ENCODE peak calls at places on chromosome 4, in four cellular contexts. S is K562, D is suprapubic skin, E is spleen. H is an unnamed sample. For H3K27me3, the result is how much of the 10 kb centered on the place peaks cover.

GRCh38 chr4:113784497-113785254 is 23.1 kb upstream of the CAMK2D start:
- DNase-seq in S (no peak), E (no peak), D (no peak), H (no peak)

GRCh38 chr4:159188646-159189045 is 85.8 kb downstream of the RAPGEF2 start:
- DNase-seq in E (no peak), S (no peak), D (no peak), H (no peak)

GRCh38 chr4:2457481-2458295 is 11.2 kb upstream of the RNF4 start:
- DNase-seq in D (no peak), E (peak), S (no peak), H (no peak)

GRCh38 chr4:88108747-88109122 is 49.7 kb downstream of the ABCG2 start:
- DNase-seq in S (no peak), D (no peak), E (no peak), H (no peak)

GRCh38 chr4:118175506-118175905 is 141.2 kb downstream of the NDST3 start:
- DNase-seq in D (no peak), S (no peak), E (no peak), H (no peak)

GRCh38 chr4:109629775-109630174 is 69.7 kb downstream of the MCUB start:
- DNase-seq in S (no peak), D (no peak), E (no peak), H (no peak)

GRCh38 chr4:1411436-1412375 is 5.5 kb upstream of the NKX1-1 start:
- DNase-seq in E (no peak), D (no peak), S (no peak), H (no peak)

GRCh38 chr4:48673537-48673936 is 106.5 kb downstream of the FRYL start:
- DNase-seq in E (no peak), S (no peak), D (no peak), H (no peak)

GRCh38 chr4:112910109-112910736 is 139.2 kb upstream of the ANK2 start:
- DNase-seq in S (no peak), D (no peak), E (no peak), H (no peak)

GRCh38 chr4:71231073-71231752 is 107.6 kb upstream of the SLC4A4 start:
- DNase-seq in S (no peak), D (peak), E (no peak), H (peak)

GRCh38 chr4:959338-960139 is 13.8 kb downstream of the DGKQ start:
- DNase-seq in S (no peak), E (peak), D (no peak), H (peak)

GRCh38 chr4:26544421-26544820 is 39.5 kb upstream of the TBC1D19 start:
- DNase-seq in D (no peak), S (no peak), E (no peak), H (no peak)

GRCh38 chr4:152609460-152609859 is 70.3 kb downstream of the TMEM154 start:
- DNase-seq in S (no peak), E (no peak), D (no peak), H (no peak)

GRCh38 chr4:152259866-152260265 is 276.0 kb downstream of the FBXW7 start:
- DNase-seq in D (no peak), S (no peak), E (no peak), H (no peak)

GRCh38 chr4:112916868-112917267 is 132.6 kb upstream of the ANK2 start:
- DNase-seq in S (no peak), E (no peak), D (no peak), H (no peak)

GRCh38 chr4:90733211-90733610 is 606.0 kb downstream of the CCSER1 start:
- DNase-seq in D (no peak), S (no peak), E (no peak), H (no peak)

GRCh38 chr4:88705805-88706518 is 8.3 kb upstream of the NAP1L5 start:
- DNase-seq in E (no peak), D (no peak), S (no peak), H (no peak)

GRCh38 chr4:80471701-80472100 is 136.2 kb downstream of the CFAP299 start:
- DNase-seq in D (no peak), S (no peak), E (no peak), H (peak)

GRCh38 chr4:184817494-184818215 is 8.1 kb downstream of the ACSL1 start:
- DNase-seq in S (no peak), E (peak), D (no peak), H (no peak)

GRCh38 chr4:114209589-114209988 is 230.1 kb upstream of the ARSJ start:
- DNase-seq in S (no peak), E (no peak), D (no peak), H (no peak)

GRCh38 chr4:110654254-110654635 is 31.4 kb upstream of the PITX2 start:
- DNase-seq in E (no peak), D (no peak), S (no peak), H (no peak)

GRCh38 chr4:56360071-56360470 is 27.2 kb downstream of the AASDH start:
- DNase-seq in S (no peak), D (no peak), E (no peak), H (no peak)

GRCh38 chr4:150773729-150774449 is 191.9 kb downstream of the MAB21L2 start:
- DNase-seq in S (peak), E (no peak), D (no peak), H (no peak)

GRCh38 chr4:53987761-53988171 is 76.6 kb downstream of the CHIC2 start:
- DNase-seq in E (no peak), S (no peak), D (no peak), H (no peak)

GRCh38 chr4:174398728-174399127 is 115.0 kb downstream of the CEP44 start:
- DNase-seq in S (no peak), D (no peak), E (no peak), H (no peak)

GRCh38 chr4:15504041-15504440 is 34.4 kb downstream of the CC2D2A start:
- DNase-seq in S (no peak), E (no peak), D (no peak), H (no peak)

GRCh38 chr4:82248903-82249632 is 124.7 kb downstream of the HNRNPD start:
- DNase-seq in E (no peak), D (no peak), S (no peak), H (no peak)

GRCh38 chr4:132384709-132385108 is 764.4 kb upstream of the PCDH10 start:
- DNase-seq in E (no peak), D (no peak), S (no peak), H (no peak)

GRCh38 chr4:38717604-38718003 is 53.6 kb downstream of the KLF3 start:
- DNase-seq in E (no peak), D (no peak), S (no peak), H (no peak)

GRCh38 chr4:83109480-83110221 is 4.9 kb downstream of the PLAC8 start:
- DNase-seq in S (no peak), E (peak), D (peak), H (peak)

DNA sequence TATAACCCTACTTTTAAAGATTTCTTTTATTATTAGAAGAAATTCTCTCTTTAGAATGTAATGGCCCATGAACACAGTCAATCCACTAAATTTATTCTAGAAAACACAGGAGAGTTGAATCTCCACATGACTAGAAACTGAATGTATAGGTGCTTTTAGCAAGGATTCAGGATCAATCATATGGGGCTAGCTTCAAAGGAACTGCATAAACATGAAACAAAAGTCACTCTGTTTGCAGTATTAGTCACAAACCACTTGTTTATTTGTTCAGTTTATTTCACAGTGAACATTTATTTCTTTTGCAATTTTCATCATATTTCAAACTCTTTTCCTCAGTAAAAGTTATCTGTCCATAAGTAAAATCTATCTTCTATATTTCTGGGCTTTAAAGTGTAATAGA is 1604.6 kb downstream of the PCDH18 start:
- DNase-seq in E (no peak), S (no peak), D (no peak), H (no peak)
- H3K27me3 ChIP-seq in E (under half), S (under half), D (under half), H (under half)

GRCh38 chr4:121457278-121457875 is 76.6 kb upstream of the QRFPR start:
- DNase-seq in E (no peak), D (no peak), S (no peak), H (no peak)

GRCh38 chr4:121459056-121459455 is 78.2 kb upstream of the QRFPR start:
- DNase-seq in S (no peak), E (no peak), D (no peak), H (no peak)

GRCh38 chr4:121464854-121465253 is 84.0 kb upstream of the QRFPR start:
- DNase-seq in D (no peak), E (no peak), S (no peak), H (no peak)

DNA sequence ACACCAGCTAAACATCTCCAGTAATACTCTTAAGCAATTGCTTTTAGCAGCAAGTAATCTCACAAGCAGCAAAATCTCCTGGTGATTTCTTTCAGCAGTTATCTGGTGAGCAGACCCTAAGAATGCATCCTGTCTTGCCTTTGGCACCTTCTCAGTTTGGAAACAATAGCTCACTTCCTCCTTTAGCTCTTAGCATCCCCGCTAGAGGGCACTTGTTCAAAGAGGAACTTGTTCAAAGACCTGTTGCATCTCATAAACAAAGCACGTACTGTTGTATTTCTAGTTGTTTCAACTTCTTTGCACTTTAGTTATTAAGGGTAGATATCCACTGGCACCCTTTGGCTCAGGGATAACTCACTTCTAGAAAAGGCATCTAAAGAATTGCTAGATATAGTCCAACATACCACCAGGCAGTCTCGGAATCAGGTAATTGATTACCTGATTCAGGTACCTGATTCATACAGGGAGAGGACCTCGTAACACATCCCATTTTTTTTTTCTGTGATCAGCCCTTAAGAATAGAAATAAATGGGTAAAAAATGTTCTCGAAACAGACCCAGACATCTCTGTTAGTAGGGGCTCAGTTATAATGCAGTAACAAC is 81.9 kb upstream of the QRFPR start:
- DNase-seq in D (no peak), E (no peak), S (peak), H (no peak)
- TF ChIP-seq POLR2AphosphoS5 in D (no peak), E (no peak), S (no peak), H (no peak)

GRCh38 chr4:7819446-7819845 is 120.2 kb downstream of the AFAP1 start:
- DNase-seq in S (no peak), D (no peak), E (peak), H (no peak)
- H3K27me3 ChIP-seq in S (under half), D (under half), E (under half), H (under half)

DNA sequence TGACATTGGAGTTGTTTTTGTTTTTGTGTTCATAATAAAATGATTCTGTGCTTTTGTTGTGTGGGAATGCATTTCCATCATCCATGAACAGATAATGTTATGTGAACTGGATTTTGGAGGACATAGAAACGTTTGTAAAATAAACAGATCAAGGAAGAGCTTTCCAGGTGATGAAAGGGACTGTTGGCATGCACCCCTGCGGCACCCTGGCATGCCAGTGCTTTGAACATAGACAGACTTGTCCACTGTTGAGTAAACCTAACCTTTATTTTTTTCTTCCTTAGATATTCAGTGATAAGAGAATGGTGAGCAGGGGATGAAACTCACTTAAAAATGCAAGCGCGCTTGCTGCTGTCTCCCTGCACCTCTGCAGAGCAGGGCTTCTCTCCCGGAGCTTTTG is 59.8 kb downstream of the TRAPPC11 start:
- DNase-seq in S (no peak), D (no peak), E (no peak), H (no peak)
- TF ChIP-seq POLR2AphosphoS5 in S (no peak), D (no peak), E (no peak), H (no peak)

DNA sequence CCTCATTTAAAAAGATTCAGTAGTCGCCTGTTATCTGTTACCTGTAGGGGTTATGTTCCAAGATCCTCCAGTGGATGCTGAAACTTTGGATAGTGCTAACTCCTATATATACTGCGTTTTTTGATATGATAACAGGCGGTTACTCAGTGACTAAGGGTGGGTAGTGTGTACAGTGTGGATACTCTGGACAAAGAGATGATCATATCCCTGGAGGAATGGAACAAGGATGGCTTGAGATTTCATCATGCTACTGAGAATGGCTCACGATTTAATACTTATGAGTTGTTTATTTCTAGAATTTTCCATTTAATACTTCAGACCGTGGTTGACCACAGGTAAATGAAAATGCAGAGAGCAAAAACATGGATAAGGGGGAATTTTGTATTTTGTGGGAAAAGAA is 21.5 kb downstream of the FAM47E start:
- DNase-seq in S (no peak), D (no peak), E (no peak), H (no peak)
- H3K27me3 ChIP-seq in S (under half), D (under half), E (under half), H (under half)

GRCh38 chr4:5018603-5019002 is 655 bp downstream of the CYTL1 start:
- DNase-seq in E (no peak), D (no peak), S (no peak), H (no peak)

GRCh38 chr4:5019796-5020195 is 538 bp upstream of the CYTL1 start:
- DNase-seq in E (no peak), D (no peak), S (no peak), H (peak)

GRCh38 chr4:5018096-5018495 is 1.2 kb downstream of the CYTL1 start:
- DNase-seq in S (no peak), E (no peak), D (no peak), H (no peak)

GRCh38 chr4:5020341-5020740 is 1.1 kb upstream of the CYTL1 start:
- DNase-seq in S (no peak), E (no peak), D (no peak), H (no peak)

DNA sequence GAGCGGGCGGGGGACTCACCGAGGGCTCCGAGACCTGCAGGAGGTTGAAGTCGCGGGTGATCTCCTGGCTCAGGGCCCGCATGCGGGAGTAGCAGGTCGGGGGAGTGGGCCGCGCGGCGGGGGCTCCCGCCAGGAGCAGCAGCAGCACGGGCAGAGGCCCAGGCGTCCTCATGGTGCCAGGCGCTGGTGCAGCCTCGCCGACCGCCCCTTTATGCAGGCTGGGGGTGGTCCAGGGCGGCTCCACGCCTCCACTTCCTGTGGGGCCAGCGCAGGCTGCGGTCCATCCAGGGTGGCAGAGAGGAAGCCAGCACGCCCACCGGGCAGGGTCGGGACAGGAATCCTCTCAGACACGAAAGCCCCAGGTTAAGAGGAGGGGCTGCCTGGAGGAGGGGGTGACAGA is at the start of gene CYTL1:
- DNase-seq in S (no peak), E (no peak), D (no peak), H (no peak)
- TF ChIP-seq POLR2AphosphoS5 in S (no peak), E (no peak), D (no peak), H (no peak)

DNA sequence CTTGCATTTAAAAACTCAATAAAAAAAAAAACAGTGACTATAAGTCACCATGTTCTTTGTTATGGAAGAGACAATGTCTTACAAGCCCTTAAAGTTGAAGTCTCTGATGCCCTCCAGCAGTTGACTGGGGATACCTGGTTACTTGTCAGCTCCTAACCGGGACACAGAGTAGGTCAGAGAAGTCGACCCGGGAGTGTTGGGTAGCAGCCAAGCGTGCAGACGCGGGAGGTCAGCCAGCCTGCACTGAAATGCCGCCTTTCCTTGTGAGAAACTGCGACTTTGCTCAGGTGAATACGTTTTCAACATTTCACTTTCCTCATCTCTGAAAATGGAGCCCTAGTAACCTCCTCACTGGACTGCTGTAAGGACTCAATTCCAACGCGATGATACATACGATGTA is 81.8 kb downstream of the F11 start:
- DNase-seq in E (no peak), D (no peak), S (no peak), H (no peak)
- H3K27me3 ChIP-seq in E (under half), D (under half), S (under half), H (under half)

GRCh38 chr4:135834471-135834870 is 1632.9 kb upstream of the PABPC4L start:
- DNase-seq in S (no peak), E (no peak), D (no peak), H (no peak)
- TF ChIP-seq POLR2AphosphoS5 in S (no peak), E (no peak), D (no peak), H (no peak)

DNA sequence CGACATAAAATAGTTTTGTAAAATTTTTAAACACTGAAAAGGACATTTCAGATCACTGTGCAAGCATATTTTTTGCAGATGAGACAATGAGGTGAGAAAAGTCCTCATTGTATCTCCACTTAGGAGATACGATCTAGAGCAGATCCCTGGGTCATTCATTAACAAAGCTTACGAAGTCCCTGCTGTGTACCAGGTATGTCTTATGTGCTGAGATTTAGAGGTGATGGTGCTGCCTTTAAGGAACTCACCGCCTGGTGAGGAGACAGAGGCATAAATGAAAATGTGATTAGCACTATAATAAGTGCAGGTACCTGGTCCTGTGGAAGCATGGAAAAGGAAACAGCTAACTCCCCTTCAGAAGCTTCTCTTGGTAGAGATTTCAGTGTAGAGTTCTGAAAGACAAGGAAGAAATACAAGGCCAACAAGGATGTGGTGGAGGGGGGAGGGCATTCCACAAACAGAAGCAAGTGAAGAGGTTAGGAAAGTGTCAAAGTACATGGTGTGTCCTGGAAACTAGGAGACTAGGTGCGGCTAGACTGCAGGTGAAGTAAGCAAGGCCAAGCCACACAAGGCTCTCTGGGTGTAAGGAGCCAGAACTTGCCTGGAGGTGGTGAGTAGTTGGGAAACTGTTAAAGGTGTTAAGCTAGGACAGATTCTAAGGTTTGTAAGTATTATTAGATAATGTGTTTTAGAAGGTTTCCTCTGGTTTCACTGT is 1.5 kb upstream of the NDNF start:
- DNase-seq in S (no peak), E (no peak), D (no peak), H (peak)
- H3K27me3 ChIP-seq in S (under half), E (half or more), D (under half), H (under half)

DNA sequence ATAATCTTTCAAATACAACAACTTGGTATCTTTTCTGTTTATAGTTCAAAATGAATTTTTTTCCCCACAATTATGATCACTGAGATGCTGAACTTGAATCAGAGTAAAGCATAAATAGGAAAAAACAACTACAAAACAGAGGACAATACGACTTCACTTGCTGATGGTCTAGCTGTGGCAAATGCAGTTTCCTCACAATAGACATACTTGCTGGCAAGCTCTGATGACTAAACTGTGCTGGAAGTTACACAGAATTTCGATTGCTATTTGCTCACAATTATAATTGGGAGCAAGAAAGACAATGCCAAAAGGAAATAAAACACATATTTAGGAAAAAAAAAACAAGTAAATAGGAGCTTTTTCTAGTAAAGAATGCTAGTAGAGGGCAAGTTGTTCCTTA is 14.7 kb downstream of the VEGFC start:
- DNase-seq in E (no peak), D (no peak), S (no peak), H (no peak)
- TF ChIP-seq POLR2AphosphoS5 in E (no peak), D (no peak), S (no peak), H (no peak)